ENCODE peak calls at places on chromosomes 12 and 14, in eight cellular contexts. U is mesendoderm; W is astrocyte of the spinal cord; N is stimulated activated CD4-positive, alpha-beta T cell treated with anti-CD3 and anti-CD28 coated beads, Interleukin-2, amount 100 ng/mL, for 48 hours; J is OCI-LY7; Q is fibroblast of villous mesenchyme; I is Ammon's horn; F is foreskin fibroblast. H is an unnamed sample.

GRCh38 chr12:103387385-103387784 is 108.4 kb downstream of the C12orf42 start:
- DNase-seq in U (no peak), W (no peak), N (no peak), J (no peak), Q (no peak), I (peak), F (no peak), H (no peak)

GRCh38 chr14:26896447-26896846 is 298.6 kb upstream of the NOVA1 start:
- DNase-seq in U (no peak), W (peak), N (no peak), J (no peak), Q (peak), I (no peak), F (peak), H (peak)

GRCh38 chr12:54384591-54385041 is at the start of gene ZNF385A:
- DNase-seq in U (no peak), W (no peak), N (no peak), J (peak), Q (no peak), I (peak), F (no peak), H (no peak)

GRCh38 chr14:95039993-95040348 is 117.4 kb downstream of the DICER1 start:
- DNase-seq in U (no peak), W (no peak), N (no peak), J (no peak), Q (no peak), I (no peak), F (no peak), H (no peak)

GRCh38 chr14:70555890-70556289 is 21.1 kb upstream of the ADAM20 start:
- DNase-seq in U (no peak), W (no peak), N (no peak), J (no peak), Q (peak), I (no peak), F (peak), H (no peak)

GRCh38 chr14:51855234-51855633 is 5.2 kb upstream of the GNG2 start:
- DNase-seq in U (no peak), W (no peak), N (no peak), J (no peak), Q (peak), I (no peak), F (peak), H (no peak)

GRCh38 chr14:68363841-68364711 is 428.8 kb downstream of the ZFP36L1 start:
- DNase-seq in U (peak), W (peak), N (no peak), J (no peak), Q (peak), I (peak), F (no peak), H (peak)

GRCh38 chr12:124812356-124812755 is 51.3 kb downstream of the SCARB1 start:
- DNase-seq in U (no peak), W (no peak), N (no peak), J (no peak), Q (no peak), I (no peak), F (no peak), H (no peak)

GRCh38 chr12:42905419-42905705 is 315.8 kb upstream of the PRICKLE1 start:
- DNase-seq in U (no peak), W (no peak), N (no peak), J (no peak), Q (no peak), I (no peak), F (no peak), H (no peak)

GRCh38 chr14:93234798-93235197 is 27.7 kb downstream of the UBR7 start:
- DNase-seq in U (peak), W (peak), N (no peak), J (no peak), Q (peak), I (no peak), F (peak), H (peak)

GRCh38 chr14:89447182-89447970 is 30.3 kb upstream of the FOXN3 start:
- DNase-seq in U (no peak), W (no peak), N (no peak), J (peak), Q (no peak), I (no peak), F (no peak), H (no peak)

H was measured in astrocyte of the cerebellum.